ENCODE peak calls at places on chromosomes 2 and 18, in ten cellular contexts. I is naive B cell; J is HL-60; B is occipital lobe; P is NCI-H1092 treated with DMSO at 0.1 percent for 48 hours; Z is stimulated activated CD4-positive, alpha-beta T cell treated with anti-CD3 and anti-CD28 coated beads, TNF-alpha, amount 100 ng/mL, for 48 hours; D is NCI-H748 treated with DMSO at 0.1 percent for 48 hours; G is GM13977; W is stimulated activated CD8-positive, alpha-beta memory T cell treated with anti-CD3 and anti-CD28 coated beads, Interleukin-4, amount 100 ng/mL, for 1 hour; S is SK-N-DZ. Q is an unnamed sample.

GRCh38 chr2:19868705-19869550 is 32.9 kb downstream of the TTC32 start:
- DNase-seq in I (peak; percentile 63), J (peak; percentile 31), B (no peak), P (peak; percentile 11), Z (peak; percentile 22), D (no peak), G (peak; percentile 50), W (peak; percentile 45), S (no peak), Q (peak; percentile 90)

GRCh38 chr2:25853038-25853638 is 25.1 kb downstream of the ASXL2 start:
- DNase-seq in I (no peak), J (peak; percentile 36), B (no peak), P (no peak), Z (no peak), D (no peak), G (no peak), W (no peak), S (no peak), Q (no peak)

GRCh38 chr18:44771957-44772917 is 91.5 kb downstream of the SETBP1 start:
- DNase-seq in I (no peak), J (no peak), B (no peak), P (no peak), Z (no peak), D (peak; percentile 36), G (no peak), W (no peak), S (no peak), Q (no peak)

GRCh38 chr2:203873921-203874631 is 6.5 kb downstream of the CTLA4 start:
- DNase-seq in I (no peak), J (no peak), B (no peak), P (no peak), Z (no peak), D (no peak), G (no peak), W (no peak), S (no peak), Q (no peak)

GRCh38 chr18:9109523-9109922 is 7.0 kb downstream of the NDUFV2 start:
- DNase-seq in I (no peak), J (no peak), B (no peak), P (no peak), Z (no peak), D (no peak), G (no peak), W (no peak), S (no peak), Q (no peak)

GRCh38 chr2:120305296-120305695 is 40.6 kb upstream of the INHBB start:
- DNase-seq in I (no peak), J (no peak), B (no peak), P (peak; percentile 15), Z (no peak), D (no peak), G (no peak), W (no peak), S (peak; percentile 29), Q (no peak)

GRCh38 chr18:6955304-6955703 is 162.3 kb downstream of the LAMA1 start:
- DNase-seq in I (no peak), J (no peak), B (no peak), P (no peak), Z (no peak), D (no peak), G (no peak), W (no peak), S (no peak), Q (no peak)

GRCh38 chr2:218029366-218030360 is 26.9 kb upstream of the TNS1 start:
- DNase-seq in I (no peak), J (no peak), B (no peak), P (no peak), Z (no peak), D (no peak), G (peak; percentile 8), W (no peak), S (no peak), Q (peak; percentile 9)

GRCh38 chr2:190864375-190864774 is 16.2 kb upstream of the GLS start:
- DNase-seq in I (no peak), J (no peak), B (no peak), P (no peak), Z (no peak), D (no peak), G (no peak), W (no peak), S (no peak), Q (no peak)

Q was measured in lower leg skin.